ENCODE peak calls at places on chromosomes 5 and 9, in six cellular contexts. V is substantia nigra; Y is CD8-positive, alpha-beta T cell; Q is iPS DF 6.9; K is mammary epithelial cell; C is lower lobe of right lung. O is an unnamed sample.

GRCh38 chr9:133991964-133992779 is at the start of gene VAV2:
- DNase-seq in V (peak), Y (peak), Q (no peak), K (peak), C (peak), O (peak)

GRCh38 chr5:32095261-32095671 is 78.9 kb downstream of the GOLPH3 start:
- DNase-seq in V (no peak), Y (no peak), Q (no peak), K (no peak), C (no peak), O (peak)

GRCh38 chr5:137738947-137739346 is 3.1 kb upstream of the KLHL3 start:
- DNase-seq in V (no peak), Y (no peak), Q (no peak), K (no peak), C (no peak), O (peak)

GRCh38 chr5:125277494-125278154 is 531.2 kb upstream of the ZNF608 start:
- DNase-seq in V (no peak), Y (no peak), Q (no peak), K (peak), C (no peak), O (no peak)

GRCh38 chr5:116911074-116911473 is 336.5 kb upstream of the SEMA6A start:
- DNase-seq in V (no peak), Y (no peak), Q (no peak), K (no peak), C (no peak), O (no peak)

GRCh38 chr9:88538311-88539085 is 3.5 kb downstream of the NXNL2 start:
- DNase-seq in V (no peak), Y (no peak), Q (no peak), K (no peak), C (no peak), O (no peak)

GRCh38 chr5:96582343-96582742 is 79.8 kb upstream of the CAST start:
- DNase-seq in V (no peak), Y (no peak), Q (no peak), K (no peak), C (no peak), O (no peak)

GRCh38 chr9:134227451-134228411 is 63.4 kb upstream of the RNU6ATAC start:
- DNase-seq in V (no peak), Y (no peak), Q (no peak), K (no peak), C (no peak), O (no peak)

GRCh38 chr9:133839822-133840329 is 101.7 kb upstream of the SARDH start:
- DNase-seq in V (no peak), Y (no peak), Q (no peak), K (no peak), C (no peak), O (no peak)

GRCh38 chr9:117290809-117291208 is 124.0 kb downstream of the ASTN2 start:
- DNase-seq in V (no peak), Y (no peak), Q (no peak), K (no peak), C (no peak), O (no peak)

GRCh38 chr9:107707419-107707837 is 217.9 kb upstream of the KLF4 start:
- DNase-seq in V (no peak), Y (no peak), Q (no peak), K (peak), C (no peak), O (peak)

GRCh38 chr5:150771034-150771795 is 7.3 kb upstream of the SMIM3 start:
- DNase-seq in V (no peak), Y (no peak), Q (no peak), K (no peak), C (no peak), O (no peak)

GRCh38 chr5:67004730-67005350 is 191.8 kb downstream of the CD180 start:
- DNase-seq in V (no peak), Y (no peak), Q (no peak), K (no peak), C (no peak), O (peak)

GRCh38 chr5:178314066-178314660 is 81.6 kb upstream of the PHYKPL start:
- DNase-seq in V (no peak), Y (no peak), Q (no peak), K (no peak), C (peak), O (no peak)

GRCh38 chr9:121718063-121718462 is 66.6 kb downstream of the DAB2IP start:
- DNase-seq in V (peak), Y (no peak), Q (no peak), K (peak), C (no peak), O (peak)

GRCh38 chr5:140632366-140633080 is 452 bp downstream of the CD14 start:
- DNase-seq in V (no peak), Y (peak), Q (no peak), K (peak), C (peak), O (no peak)

GRCh38 chr9:123798203-123798602 is 131.7 kb downstream of the DENND1A start:
- DNase-seq in V (no peak), Y (no peak), Q (no peak), K (peak), C (no peak), O (no peak)

GRCh38 chr5:135032613-135033025 is 1.4 kb downstream of the PITX1 start:
- DNase-seq in V (no peak), Y (no peak), Q (no peak), K (no peak), C (no peak), O (no peak)

GRCh38 chr5:34957857-34958690 is 28.7 kb downstream of the DNAJC21 start:
- DNase-seq in V (no peak), Y (no peak), Q (no peak), K (no peak), C (no peak), O (peak)

GRCh38 chr5:100448250-100448649 is 86.9 kb upstream of the FAM174A start:
- DNase-seq in V (no peak), Y (no peak), Q (no peak), K (no peak), C (no peak), O (no peak)

GRCh38 chr5:96942911-96943310 is 7.0 kb downstream of the LNPEP start:
- DNase-seq in V (no peak), Y (no peak), Q (no peak), K (peak), C (no peak), O (no peak)

GRCh38 chr9:32500768-32501167 is 25.2 kb downstream of the RIGI start:
- DNase-seq in V (no peak), Y (no peak), Q (no peak), K (peak), C (no peak), O (no peak)

GRCh38 chr5:168793844-168794837 is 215.0 kb upstream of the PANK3 start:
- DNase-seq in V (no peak), Y (no peak), Q (no peak), K (peak), C (peak), O (no peak)

GRCh38 chr9:127452481-127453092 is 1.3 kb downstream of the LRSAM1 start:
- DNase-seq in V (no peak), Y (no peak), Q (no peak), K (peak), C (peak), O (peak)

GRCh38 chr5:149675467-149676201 is 54.5 kb upstream of the PPARGC1B start:
- DNase-seq in V (no peak), Y (no peak), Q (no peak), K (no peak), C (peak), O (no peak)

GRCh38 chr9:90925581-90926257 is 124.1 kb downstream of the SYK start:
- DNase-seq in V (no peak), Y (no peak), Q (no peak), K (peak), C (no peak), O (peak)

GRCh38 chr5:65927497-65928340 is 1.3 kb downstream of the ERBIN start:
- DNase-seq in V (peak), Y (no peak), Q (no peak), K (peak), C (no peak), O (peak)

GRCh38 chr5:27437594-27438200 is 399.3 kb upstream of the CDH9 start:
- DNase-seq in V (no peak), Y (no peak), Q (no peak), K (no peak), C (no peak), O (no peak)

GRCh38 chr9:108410161-108410560 is 445.6 kb downstream of the ACTL7B start:
- DNase-seq in V (no peak), Y (no peak), Q (no peak), K (no peak), C (no peak), O (no peak)

GRCh38 chr5:6732634-6733410 is 19.6 kb downstream of the TENT4A start:
- DNase-seq in V (peak), Y (no peak), Q (no peak), K (peak), C (no peak), O (peak)

GRCh38 chr5:82297711-82298110 is 19.6 kb upstream of the RPS23 start:
- DNase-seq in V (no peak), Y (no peak), Q (no peak), K (no peak), C (no peak), O (no peak)

GRCh38 chr9:32906213-32906612 is 95.2 kb downstream of the APTX start:
- DNase-seq in V (no peak), Y (no peak), Q (no peak), K (no peak), C (no peak), O (no peak)

GRCh38 chr9:99591770-99592169 is 229.9 kb upstream of the NR4A3 start:
- DNase-seq in V (no peak), Y (no peak), Q (no peak), K (no peak), C (no peak), O (no peak)

GRCh38 chr9:99594056-99594780 is 227.5 kb upstream of the NR4A3 start:
- DNase-seq in V (no peak), Y (no peak), Q (no peak), K (no peak), C (no peak), O (no peak)

GRCh38 chr9:99590879-99591278 is 230.8 kb upstream of the NR4A3 start:
- DNase-seq in V (no peak), Y (no peak), Q (no peak), K (no peak), C (no peak), O (no peak)

GRCh38 chr9:99593621-99594020 is 228.1 kb upstream of the NR4A3 start:
- DNase-seq in V (no peak), Y (no peak), Q (no peak), K (peak), C (no peak), O (no peak)

DNA sequence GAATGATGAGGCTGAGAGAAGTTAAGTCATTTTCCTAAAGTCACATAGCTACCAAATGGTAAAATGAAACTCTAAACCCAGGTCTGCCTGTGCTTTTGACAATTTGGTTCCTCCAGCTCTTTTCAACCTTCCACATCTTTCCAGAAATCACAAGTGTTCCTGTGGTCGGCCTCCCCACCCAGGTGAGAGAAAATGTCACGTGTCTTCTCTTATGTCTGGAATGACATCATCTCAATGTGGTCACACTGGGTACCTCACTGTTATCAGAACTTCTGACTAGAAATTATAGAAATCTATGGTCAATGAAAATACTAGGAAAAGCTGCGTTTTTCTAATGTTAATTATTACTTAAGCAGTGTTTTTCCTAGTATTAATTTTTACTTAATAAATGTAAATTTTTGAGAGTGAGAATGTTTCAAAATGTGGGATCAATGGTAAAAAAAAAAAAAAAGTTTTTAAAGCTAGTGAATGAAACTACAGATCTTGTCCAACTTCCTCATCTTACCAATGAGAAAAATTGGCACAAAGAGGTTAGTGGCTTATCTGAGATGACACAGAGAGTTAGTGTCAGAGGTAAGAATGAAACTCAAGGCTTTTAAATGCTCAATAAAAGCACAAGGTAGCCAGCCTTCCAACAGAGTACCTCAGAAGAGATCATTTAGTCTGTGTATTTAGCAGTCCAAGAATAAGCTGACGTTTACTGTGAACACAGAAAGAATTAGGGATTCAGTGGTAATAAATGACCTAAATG is 228.7 kb upstream of the NR4A3 start:
- DNase-seq in V (no peak), Y (no peak), Q (no peak), K (no peak), C (no peak), O (no peak)
- H3K27ac ChIP-seq in V (no peak), Y (no peak), Q (no peak), K (no peak), C (no peak), O (no peak)

GRCh38 chr5:33894566-33894965 is 2.8 kb upstream of the ADAMTS12 start:
- DNase-seq in V (no peak), Y (no peak), Q (no peak), K (peak), C (no peak), O (no peak)
- H3K27ac ChIP-seq in V (no peak), Y (no peak), Q (no peak), K (no peak), C (no peak), O (no peak)

DNA sequence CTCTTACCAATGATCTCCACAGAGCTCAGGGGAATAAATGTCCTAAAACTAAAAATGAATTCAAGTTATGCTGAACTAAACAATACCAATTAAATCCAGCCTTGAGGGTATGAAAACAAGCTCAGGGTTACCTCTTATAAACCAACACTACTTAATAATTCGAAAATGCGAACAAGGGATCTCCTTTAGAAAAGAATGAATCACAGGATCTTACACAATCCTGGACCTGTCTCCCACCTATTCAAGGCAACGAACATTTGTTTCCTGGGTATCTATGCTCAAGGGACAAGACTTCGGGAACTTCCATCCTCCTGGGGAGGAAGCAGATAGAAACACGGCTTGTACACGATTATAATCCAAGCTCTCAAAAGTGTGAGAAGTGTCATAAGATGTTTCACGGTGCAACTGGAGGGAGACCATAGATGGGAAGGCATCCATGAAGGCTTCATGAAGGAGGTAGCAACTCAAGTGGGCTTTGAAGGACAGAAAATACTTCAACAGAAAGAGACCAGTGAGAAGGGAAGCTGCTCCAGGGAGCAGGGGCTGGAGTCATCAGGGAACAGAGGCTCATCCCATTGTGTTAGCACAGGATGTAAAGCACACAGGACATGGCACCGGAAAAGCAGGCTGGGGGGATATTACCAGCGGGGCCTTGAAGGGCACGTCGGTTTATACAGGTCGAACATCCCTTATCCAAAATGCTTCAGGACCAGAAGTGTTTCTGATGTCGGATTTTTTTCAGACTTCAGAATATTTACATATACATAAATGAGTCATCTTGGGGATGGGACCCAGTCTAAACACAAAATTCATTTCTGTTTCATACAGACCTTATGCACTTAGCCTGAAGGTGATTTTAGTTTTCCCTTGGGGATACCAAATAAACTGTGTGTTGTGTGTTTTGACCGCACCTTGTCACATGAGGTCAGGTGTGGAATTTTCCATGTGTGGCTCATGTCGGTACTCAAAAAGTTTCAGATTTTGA is 87.4 kb downstream of the TLE1 start:
- DNase-seq in V (no peak), Y (no peak), Q (no peak), K (peak), C (no peak), O (no peak)
- H3K27ac ChIP-seq in V (no peak), Y (no peak), Q (no peak), K (peak), C (no peak), O (no peak)

GRCh38 chr9:100100268-100100667 is 1.2 kb downstream of the INVS start:
- DNase-seq in V (no peak), Y (no peak), Q (no peak), K (no peak), C (no peak), O (no peak)
- H3K27ac ChIP-seq in V (no peak), Y (no peak), Q (no peak), K (peak), C (peak), O (peak)

GRCh38 chr9:97627624-97628023 is 5.5 kb downstream of the TSTD2 start:
- DNase-seq in V (no peak), Y (no peak), Q (no peak), K (no peak), C (no peak), O (no peak)
- H3K27ac ChIP-seq in V (no peak), Y (no peak), Q (no peak), K (no peak), C (peak), O (peak)

GRCh38 chr9:113185271-113185670 is 34.5 kb downstream of the SLC31A2 start:
- DNase-seq in V (no peak), Y (no peak), Q (no peak), K (no peak), C (no peak), O (peak)
- H3K27ac ChIP-seq in V (peak), Y (no peak), Q (no peak), K (peak), C (no peak), O (no peak)

DNA sequence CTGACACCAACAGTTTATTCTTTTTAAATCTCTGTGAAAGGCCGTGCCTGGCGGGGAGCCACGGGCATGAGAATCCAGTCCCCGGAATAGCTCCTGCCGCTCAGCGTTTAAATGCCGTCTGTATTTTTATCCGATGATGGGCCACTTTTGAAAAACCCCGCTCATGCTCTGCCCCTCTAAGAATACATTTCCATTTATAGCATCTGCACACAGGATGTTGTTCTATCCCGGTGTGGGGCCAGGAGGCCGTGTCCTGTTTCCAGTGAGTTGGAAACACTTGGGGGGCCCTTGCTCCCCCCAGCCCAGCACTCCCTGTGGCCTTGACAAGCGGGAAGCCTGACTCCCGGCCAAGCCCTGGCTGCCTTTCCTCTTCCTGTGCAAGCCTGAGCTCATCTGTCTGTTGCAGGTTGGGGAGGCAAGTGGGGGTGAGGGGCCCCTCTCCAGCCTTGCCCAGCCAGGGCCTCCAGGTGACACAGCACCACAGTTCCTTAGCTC is 39.0 kb downstream of the ERGIC1 start:
- DNase-seq in V (peak), Y (no peak), Q (no peak), K (no peak), C (peak), O (peak)
- H3K27ac ChIP-seq in V (peak), Y (no peak), Q (no peak), K (no peak), C (peak), O (peak)

DNA sequence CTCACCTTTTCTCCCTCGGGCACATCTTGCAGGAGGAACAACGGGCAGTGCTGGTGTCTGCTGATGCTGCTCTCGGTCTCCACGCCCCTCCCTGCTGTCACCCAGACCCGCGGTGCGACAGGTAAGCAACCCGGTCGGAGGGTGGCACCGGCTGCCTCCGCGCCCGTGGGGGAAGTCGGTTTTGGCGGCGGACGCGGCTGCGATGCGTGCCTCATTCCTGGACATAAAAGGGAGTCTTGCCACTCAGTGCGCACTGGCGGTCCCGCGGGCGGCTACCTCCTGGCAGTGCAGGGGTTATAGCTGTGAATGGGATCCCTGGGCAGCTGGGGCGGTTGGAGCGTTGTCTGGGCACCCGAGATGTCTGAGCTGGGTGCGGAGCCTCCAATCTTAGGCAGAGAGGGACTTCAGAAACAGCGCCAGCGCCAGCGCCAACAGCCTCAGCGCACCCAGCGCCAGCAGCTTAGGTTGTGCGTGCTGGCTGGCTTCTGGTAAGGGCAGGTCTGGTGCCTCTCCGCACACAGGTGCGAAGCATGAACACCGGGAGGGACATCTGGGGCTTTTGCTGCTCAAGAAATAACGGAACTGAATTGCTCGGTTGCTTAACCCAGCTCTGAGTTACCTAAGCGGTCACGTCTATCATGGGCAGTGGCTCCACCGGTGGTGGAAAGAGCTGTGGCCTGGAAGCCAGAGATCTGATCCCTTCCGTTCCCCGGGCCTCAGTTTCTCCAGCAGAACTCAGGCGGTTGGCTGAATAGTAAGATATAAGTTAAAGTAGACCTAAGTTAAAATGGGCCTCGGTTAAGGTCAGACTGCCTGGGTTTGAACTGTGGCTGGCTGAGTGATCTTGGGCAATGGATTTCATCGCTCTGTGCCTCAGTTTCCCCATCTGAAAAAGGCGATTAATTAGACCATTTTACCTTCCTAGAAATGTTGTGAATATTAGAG is 695 bp downstream of the COL15A1 start:
- DNase-seq in V (no peak), Y (no peak), Q (no peak), K (peak), C (peak), O (peak)
- H3K27ac ChIP-seq in V (no peak), Y (no peak), Q (no peak), K (no peak), C (no peak), O (no peak)

O was measured in cardiac muscle cell.